ENCODE peak calls at places on chromosome 9, in six cellular contexts. L, C, D, G, O and A are unnamed samples.
A peak's percentile ranks its signal among the peaks of the same experiment; 100 is the strongest.

GRCh38 chr9:26054600-26055516 is 376.6 kb upstream of the TUSC1 start:
- DNase-seq in L (peak; percentile 33), C (no peak), D (peak; percentile 28), G (no peak), O (no peak), A (no peak)

GRCh38 chr9:125446581-125447094 is 185.0 kb downstream of the GAPVD1 start:
- DNase-seq in L (no peak), C (no peak), D (no peak), G (no peak), O (no peak), A (no peak)

GRCh38 chr9:106846847-106847246 is 16.1 kb upstream of the ZNF462 start:
- DNase-seq in L (peak; percentile 37), C (no peak), D (peak; percentile 39), G (no peak), O (no peak), A (no peak)

GRCh38 chr9:35051069-35051967 is 21.1 kb downstream of the VCP start:
- DNase-seq in L (no peak), C (peak; percentile 45), D (peak; percentile 56), G (peak; percentile 53), O (peak; percentile 41), A (peak; percentile 87)

GRCh38 chr9:68690088-68690487 is 15.0 kb upstream of the PIP5K1B start:
- DNase-seq in L (no peak), C (no peak), D (peak; percentile 43), G (peak; percentile 73), O (no peak), A (peak; percentile 41)

GRCh38 chr9:68738346-68738745 is 33.3 kb downstream of the PIP5K1B start:
- DNase-seq in L (no peak), C (no peak), D (no peak), G (no peak), O (no peak), A (no peak)

GRCh38 chr9:82930116-82930515 is 132.8 kb downstream of the RASEF start:
- DNase-seq in L (peak; percentile 20), C (no peak), D (no peak), G (no peak), O (no peak), A (no peak)

GRCh38 chr9:126569036-126569435 is 44.7 kb upstream of the LMX1B start:
- DNase-seq in L (no peak), C (no peak), D (peak; percentile 66), G (no peak), O (no peak), A (no peak)

GRCh38 chr9:107650321-107650720 is 160.8 kb upstream of the KLF4 start:
- DNase-seq in L (peak; percentile 89), C (no peak), D (no peak), G (no peak), O (no peak), A (no peak)

GRCh38 chr9:110259566-110259965 is 3.3 kb upstream of the TXN start:
- DNase-seq in L (no peak), C (no peak), D (no peak), G (no peak), O (no peak), A (no peak)

GRCh38 chr9:130555968-130556367 is 23.4 kb upstream of the FUBP3 start:
- DNase-seq in L (peak; percentile 27), C (no peak), D (no peak), G (no peak), O (no peak), A (no peak)

GRCh38 chr9:136567651-136568287 is 21.9 kb upstream of the NOTCH1 start:
- DNase-seq in L (peak; percentile 78), C (peak; percentile 56), D (no peak), G (peak; percentile 72), O (no peak), A (peak; percentile 80)

GRCh38 chr9:37156781-37157356 is 36.5 kb downstream of the ZCCHC7 start:
- DNase-seq in L (peak; percentile 16), C (no peak), D (no peak), G (no peak), O (peak; percentile 43), A (no peak)

GRCh38 chr9:89676281-89676680 is 71.5 kb downstream of the GADD45G start:
- DNase-seq in L (no peak), C (no peak), D (no peak), G (no peak), O (no peak), A (no peak)

GRCh38 chr9:89953824-89954223 is 349.0 kb downstream of the GADD45G start:
- DNase-seq in L (no peak), C (no peak), D (no peak), G (no peak), O (no peak), A (no peak)

GRCh38 chr9:127118597-127119318 is 3.7 kb downstream of the ANGPTL2 start:
- DNase-seq in L (no peak), C (no peak), D (no peak), G (no peak), O (no peak), A (no peak)

GRCh38 chr9:93510041-93510440 is 56.7 kb upstream of the FAM120AOS start:
- DNase-seq in L (no peak), C (no peak), D (no peak), G (no peak), O (no peak), A (no peak)

GRCh38 chr9:27726244-27727141 is 153.2 kb upstream of the C9orf72 start:
- DNase-seq in L (peak; percentile 26), C (peak; percentile 46), D (peak; percentile 58), G (peak; percentile 87), O (peak; percentile 75), A (peak; percentile 93)

GRCh38 chr9:17628617-17629016 is 49.8 kb downstream of the SH3GL2 start:
- DNase-seq in L (no peak), C (no peak), D (no peak), G (no peak), O (no peak), A (no peak)

GRCh38 chr9:36165766-36166149 is 3.4 kb upstream of the CCIN start:
- DNase-seq in L (peak; percentile 59), C (no peak), D (peak; percentile 34), G (no peak), O (no peak), A (peak; percentile 45)

GRCh38 chr9:26264709-26265601 is 586.7 kb upstream of the TUSC1 start:
- DNase-seq in L (peak; percentile 97), C (no peak), D (peak; percentile 51), G (peak; percentile 5), O (no peak), A (no peak)

GRCh38 chr9:104903609-104904008 is 24.3 kb downstream of the ABCA1 start:
- DNase-seq in L (peak; percentile 89), C (peak; percentile 38), D (no peak), G (peak; percentile 70), O (no peak), A (no peak)

GRCh38 chr9:106404137-106404536 is 458.8 kb upstream of the ZNF462 start:
- DNase-seq in L (no peak), C (no peak), D (no peak), G (no peak), O (no peak), A (no peak)

GRCh38 chr9:68455436-68455835 is 85.2 kb downstream of the TMEM252 start:
- DNase-seq in L (no peak), C (no peak), D (no peak), G (no peak), O (no peak), A (no peak)

GRCh38 chr9:136922540-136922939 is 22.0 kb downstream of the FBXW5 start:
- DNase-seq in L (no peak), C (no peak), D (no peak), G (no peak), O (no peak), A (no peak)

DNA sequence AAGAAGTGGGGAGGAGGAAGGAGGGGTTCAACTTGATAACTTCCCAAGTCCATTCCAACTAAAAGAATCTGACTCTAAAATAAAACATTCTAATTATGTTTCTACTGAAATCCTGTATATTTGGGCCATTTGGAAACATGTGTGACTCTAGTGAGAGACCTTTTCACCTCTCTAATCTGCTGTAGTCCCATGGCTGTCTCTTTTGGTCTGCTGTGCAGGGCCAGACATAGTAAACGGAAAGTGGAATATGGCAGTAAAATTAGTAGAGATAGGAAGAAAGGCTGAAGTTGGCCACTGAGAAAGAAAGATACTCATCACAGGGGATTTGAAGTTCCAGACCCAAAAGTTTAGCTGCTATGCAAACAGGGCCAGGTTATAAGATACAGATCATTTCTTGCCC is 15.9 kb downstream of the RFX3 start:
- DNase-seq in L (no peak), C (no peak), D (no peak), G (no peak), O (no peak), A (no peak)
- H2AFZ ChIP-seq in L (no peak overlapping the region), C (no peak overlapping the region), D (no peak overlapping the region), G (no peak overlapping the region), O (no peak overlapping the region), A (no peak overlapping the region)

GRCh38 chr9:98057095-98057799 is 715 bp downstream of the NANS start:
- DNase-seq in L (peak; percentile 12), C (peak; percentile 15), D (peak; percentile 46), G (no peak), O (peak; percentile 56), A (peak; percentile 30)
- TF ChIP-seq EZH2 in L (no peak), C (no peak), D (no peak), G (no peak), O (no peak), A (no peak)

DNA sequence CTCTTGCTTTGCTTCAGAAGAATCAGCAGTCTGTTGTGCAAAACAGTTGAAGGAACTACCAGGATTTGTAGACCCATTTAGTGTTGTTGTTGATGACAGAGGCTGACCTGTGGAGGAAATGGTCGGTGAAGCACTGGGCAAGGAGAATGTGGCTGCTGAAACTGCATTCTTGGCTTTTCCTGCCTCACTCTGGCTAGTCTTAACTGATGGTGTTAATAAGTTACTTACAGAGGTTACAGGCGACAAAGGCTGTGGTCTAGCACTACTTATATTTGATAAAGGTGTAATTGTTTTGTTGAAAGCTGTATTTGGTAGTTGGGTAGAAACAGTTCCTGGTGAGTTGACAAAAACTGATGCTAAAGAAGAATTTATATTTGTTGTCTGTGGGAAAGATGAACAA is 31.5 kb downstream of the MLANA start:
- DNase-seq in L (no peak), C (no peak), D (no peak), G (no peak), O (no peak), A (no peak)
- H2AFZ ChIP-seq in L (no peak overlapping the region), C (no peak overlapping the region), D (no peak overlapping the region), G (no peak overlapping the region), O (no peak overlapping the region), A (no peak overlapping the region)

GRCh38 chr9:122219856-122220672 is 8.7 kb downstream of the LHX6 start:
- DNase-seq in L (no peak), C (no peak), D (no peak), G (no peak), O (no peak), A (no peak)
- TF ChIP-seq EZH2 in L (peak; percentile 85), C (peak; percentile 49), D (no peak), G (peak; percentile 92), O (no peak), A (peak; percentile 92)

DNA sequence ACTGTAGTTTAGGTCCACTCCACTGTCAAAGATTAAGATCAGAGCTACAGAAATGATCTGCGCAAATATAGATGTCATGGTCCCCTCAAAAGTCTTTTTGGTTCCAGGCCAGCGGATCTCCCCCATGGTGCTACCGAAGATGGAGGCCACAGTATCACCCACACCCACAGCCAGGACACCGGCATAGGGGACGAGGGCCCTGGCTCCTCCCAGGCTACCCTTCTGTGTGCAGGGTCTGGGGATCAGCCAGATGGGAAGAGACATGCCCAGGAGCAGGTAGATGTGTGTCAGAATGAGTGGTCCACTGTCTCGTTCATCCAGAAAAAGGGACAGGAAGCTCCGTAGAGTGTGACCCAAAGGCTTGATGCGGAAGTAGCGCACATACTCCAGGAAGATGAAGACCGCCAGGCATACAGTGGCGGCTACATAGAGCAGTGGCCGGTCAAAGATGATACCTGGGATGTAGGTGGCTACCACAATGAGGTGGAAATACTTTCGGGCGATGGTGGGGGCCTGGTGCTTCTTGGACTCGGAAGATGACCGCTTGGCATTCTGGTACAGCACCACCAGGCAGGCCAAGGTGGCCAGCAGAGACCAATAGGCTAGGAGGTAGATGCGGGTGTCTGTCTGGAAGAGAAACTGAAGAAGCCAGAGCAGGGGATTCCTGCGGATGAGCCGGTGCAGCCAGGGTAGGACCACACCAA is 1.5 kb downstream of the DOLK start:
- DNase-seq in L (no peak), C (no peak), D (no peak), G (no peak), O (no peak), A (no peak)
- H2AFZ ChIP-seq in L (no peak overlapping the region), C (no peak overlapping the region), D (no peak overlapping the region), G (no peak overlapping the region), O (no peak overlapping the region), A (no peak overlapping the region)